ENCODE peak calls at places on chromosome 11, in four cellular contexts. E, A, O and H are unnamed samples.

GRCh38 chr11:4086584-4087353 is 7.8 kb upstream of the RRM1 start:
- DNase-seq in E (no peak), A (no peak), O (no peak), H (no peak)

GRCh38 chr11:121769191-121769590 is 316.4 kb upstream of the SORL1-AS1 start:
- DNase-seq in E (no peak), A (no peak), O (no peak), H (no peak)

GRCh38 chr11:10484461-10485180 is 29.6 kb downstream of the AMPD3 start:
- DNase-seq in E (no peak), A (no peak), O (no peak), H (no peak)

GRCh38 chr11:15053201-15053685 is 20.1 kb upstream of the CALCB start:
- DNase-seq in E (no peak), A (peak), O (peak), H (peak)

GRCh38 chr11:19869466-19869865 is 156.8 kb downstream of the NAV2 start:
- DNase-seq in E (no peak), A (no peak), O (no peak), H (no peak)

GRCh38 chr11:69213315-69213714 is 57.6 kb downstream of the SMIM38 start:
- DNase-seq in E (no peak), A (no peak), O (no peak), H (no peak)

GRCh38 chr11:9060700-9061111 is 30.7 kb downstream of the SCUBE2 start:
- DNase-seq in E (no peak), A (no peak), O (peak), H (no peak)

GRCh38 chr11:68282141-68282860 is 10.5 kb upstream of the C11orf24 start:
- DNase-seq in E (no peak), A (no peak), O (no peak), H (no peak)

GRCh38 chr11:3002346-3002745 is 10.2 kb upstream of the NAP1L4 start:
- DNase-seq in E (no peak), A (no peak), O (no peak), H (no peak)

GRCh38 chr11:78419327-78419726 is 1.7 kb upstream of the GAB2 start:
- DNase-seq in E (no peak), A (peak), O (peak), H (peak)

GRCh38 chr11:86079421-86079820 is 10.5 kb upstream of the PICALM start:
- DNase-seq in E (no peak), A (no peak), O (no peak), H (no peak)

GRCh38 chr11:120303004-120303637 is 22.0 kb upstream of the TLCD5 start:
- DNase-seq in E (no peak), A (peak), O (peak), H (no peak)

GRCh38 chr11:27291302-27291889 is 71.6 kb downstream of the CCDC34 start:
- DNase-seq in E (no peak), A (no peak), O (peak), H (no peak)

GRCh38 chr11:80855975-80856524 is 1415.2 kb upstream of the TENM4 start:
- DNase-seq in E (no peak), A (peak), O (peak), H (no peak)

GRCh38 chr11:119093951-119094815 is 7.5 kb downstream of the DPAGT1 start:
- DNase-seq in E (no peak), A (peak), O (peak), H (no peak)

GRCh38 chr11:117087446-117087845 is 10.8 kb downstream of the SIK3 start:
- DNase-seq in E (no peak), A (no peak), O (no peak), H (no peak)

GRCh38 chr11:44162662-44163061 is 67.2 kb downstream of the EXT2 start:
- DNase-seq in E (no peak), A (no peak), O (no peak), H (no peak)

GRCh38 chr11:1828542-1828941 is 6.2 kb upstream of the SYT8 start:
- DNase-seq in E (no peak), A (no peak), O (no peak), H (no peak)

GRCh38 chr11:68818181-68818580 is 23.5 kb downstream of the CPT1A start:
- DNase-seq in E (no peak), A (no peak), O (no peak), H (no peak)

GRCh38 chr11:80241766-80242165 is 800.9 kb upstream of the TENM4 start:
- DNase-seq in E (no peak), A (no peak), O (no peak), H (no peak)

GRCh38 chr11:65036931-65037330 is 4.1 kb upstream of the SAC3D1 start:
- DNase-seq in E (no peak), A (no peak), O (no peak), H (no peak)

GRCh38 chr11:118841469-118842222 is 42.0 kb upstream of the CXCR5 start:
- DNase-seq in E (no peak), A (no peak), O (no peak), H (no peak)

GRCh38 chr11:20729597-20730095 is 60.3 kb downstream of the NELL1 start:
- DNase-seq in E (no peak), A (no peak), O (no peak), H (no peak)

GRCh38 chr11:104918113-104918824 is 20.0 kb upstream of the CASP12 start:
- DNase-seq in E (no peak), A (peak), O (peak), H (no peak)

GRCh38 chr11:3123761-3124733 is 41.1 kb downstream of the OSBPL5 start:
- DNase-seq in E (peak), A (peak), O (peak), H (peak)

GRCh38 chr11:83132191-83132590 is 24.7 kb upstream of the PCF11 start:
- DNase-seq in E (no peak), A (no peak), O (no peak), H (no peak)

GRCh38 chr11:32006799-32007388 is 84.0 kb upstream of the RCN1 start:
- DNase-seq in E (no peak), A (peak), O (peak), H (no peak)

GRCh38 chr11:119335091-119335654 is 846 bp downstream of the RNF26 start:
- DNase-seq in E (no peak), A (no peak), O (no peak), H (no peak)

GRCh38 chr11:43732225-43732624 is 51.7 kb downstream of the HSD17B12 start:
- DNase-seq in E (no peak), A (no peak), O (no peak), H (no peak)

GRCh38 chr11:43735115-43735514 is 54.6 kb downstream of the HSD17B12 start:
- DNase-seq in E (no peak), A (no peak), O (no peak), H (no peak)

GRCh38 chr11:35619754-35620640 is 1.7 kb downstream of the FJX1 start:
- DNase-seq in E (no peak), A (peak), O (no peak), H (no peak)

GRCh38 chr11:92886243-92886905 is 83.1 kb upstream of the MTNR1B start:
- DNase-seq in E (no peak), A (peak), O (peak), H (peak)

GRCh38 chr11:124123587-124123986 is 8.3 kb downstream of the VWA5A start:
- DNase-seq in E (no peak), A (no peak), O (no peak), H (no peak)

GRCh38 chr11:30545507-30545906 is 40.6 kb downstream of the MPPED2 start:
- DNase-seq in E (no peak), A (no peak), O (no peak), H (no peak)

GRCh38 chr11:2699185-2699530 is 636 bp downstream of the KCNQ1OT1 start:
- DNase-seq in E (no peak), A (no peak), O (no peak), H (no peak)

GRCh38 chr11:9796854-9797253 is 133.0 kb downstream of the SWAP70 start:
- DNase-seq in E (no peak), A (no peak), O (peak), H (no peak)

GRCh38 chr11:61626580-61627380 is 45.9 kb upstream of the SYT7 start:
- DNase-seq in E (no peak), A (no peak), O (no peak), H (no peak)
- TF ChIP-seq CTCF in E (no peak), A (no peak), O (no peak), H (no peak)

DNA sequence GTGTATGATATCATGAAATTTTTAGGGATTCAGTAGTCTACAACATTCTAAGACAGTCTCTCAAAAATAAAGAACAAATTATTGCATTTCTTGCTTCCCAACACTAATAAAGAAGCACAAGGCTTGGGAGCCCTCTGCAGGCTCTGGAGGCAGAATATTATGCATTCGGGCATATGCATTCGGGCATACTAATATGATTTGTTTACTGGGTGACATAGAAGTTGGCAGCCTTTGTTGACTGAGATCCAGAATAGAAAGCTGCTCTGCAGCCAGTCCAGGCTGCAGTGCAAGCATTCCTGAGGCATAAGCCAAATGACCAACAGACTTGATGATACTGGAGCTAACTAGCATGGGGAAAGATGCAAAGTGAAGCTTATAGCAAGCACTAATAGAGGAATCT is 945.5 kb downstream of the OPCML start:
- DNase-seq in E (no peak), A (peak), O (no peak), H (no peak)
- TF ChIP-seq CTCF in E (no peak), A (peak), O (no peak), H (no peak)

GRCh38 chr11:62123669-62124185 is at the start of gene INCENP:
- DNase-seq in E (peak), A (peak), O (peak), H (peak)

GRCh38 chr11:62124186-62125113 is 639 bp downstream of the INCENP start:
- DNase-seq in E (no peak), A (peak), O (peak), H (no peak)

GRCh38 chr11:62120466-62120865 is 3.3 kb upstream of the INCENP start:
- DNase-seq in E (no peak), A (no peak), O (no peak), H (no peak)

GRCh38 chr11:62120001-62120400 is 3.8 kb upstream of the INCENP start:
- DNase-seq in E (no peak), A (no peak), O (no peak), H (no peak)

DNA sequence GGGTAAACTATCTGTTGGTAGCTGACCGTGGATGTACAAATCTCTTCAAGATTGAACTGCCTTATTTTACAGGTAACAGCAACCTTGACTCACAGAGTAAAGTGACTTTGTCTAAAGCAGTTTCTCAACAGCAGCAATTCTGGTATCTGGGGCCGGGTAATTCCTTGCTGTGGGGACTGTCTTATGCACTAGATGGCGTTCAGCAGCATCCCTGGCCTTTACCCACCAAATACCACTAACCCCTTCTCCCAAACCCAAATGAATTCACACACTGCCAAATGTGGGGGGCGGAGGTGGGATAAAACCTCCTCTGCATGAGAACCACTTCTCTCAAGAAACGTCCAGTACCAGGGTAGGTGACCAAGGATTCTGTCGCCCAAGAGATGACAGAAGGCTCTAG is 1.7 kb upstream of the INCENP start:
- DNase-seq in E (no peak), A (no peak), O (no peak), H (no peak)
- TF ChIP-seq CTCF in E (no peak), A (peak), O (no peak), H (peak)

GRCh38 chr11:96235725-96236124 is 107.3 kb downstream of the MAML2 start:
- DNase-seq in E (no peak), A (peak), O (no peak), H (no peak)
- TF ChIP-seq CTCF in E (no peak), A (no peak), O (no peak), H (no peak)

GRCh38 chr11:11793073-11793472 is 48.7 kb upstream of the USP47 start:
- DNase-seq in E (no peak), A (no peak), O (no peak), H (no peak)

GRCh38 chr11:11787305-11788066 is 54.3 kb upstream of the USP47 start:
- DNase-seq in E (peak), A (peak), O (peak), H (no peak)

GRCh38 chr11:11786771-11787170 is 55.0 kb upstream of the USP47 start:
- DNase-seq in E (no peak), A (peak), O (peak), H (no peak)

GRCh38 chr11:11788067-11788710 is 53.6 kb upstream of the USP47 start:
- DNase-seq in E (no peak), A (no peak), O (no peak), H (no peak)

DNA sequence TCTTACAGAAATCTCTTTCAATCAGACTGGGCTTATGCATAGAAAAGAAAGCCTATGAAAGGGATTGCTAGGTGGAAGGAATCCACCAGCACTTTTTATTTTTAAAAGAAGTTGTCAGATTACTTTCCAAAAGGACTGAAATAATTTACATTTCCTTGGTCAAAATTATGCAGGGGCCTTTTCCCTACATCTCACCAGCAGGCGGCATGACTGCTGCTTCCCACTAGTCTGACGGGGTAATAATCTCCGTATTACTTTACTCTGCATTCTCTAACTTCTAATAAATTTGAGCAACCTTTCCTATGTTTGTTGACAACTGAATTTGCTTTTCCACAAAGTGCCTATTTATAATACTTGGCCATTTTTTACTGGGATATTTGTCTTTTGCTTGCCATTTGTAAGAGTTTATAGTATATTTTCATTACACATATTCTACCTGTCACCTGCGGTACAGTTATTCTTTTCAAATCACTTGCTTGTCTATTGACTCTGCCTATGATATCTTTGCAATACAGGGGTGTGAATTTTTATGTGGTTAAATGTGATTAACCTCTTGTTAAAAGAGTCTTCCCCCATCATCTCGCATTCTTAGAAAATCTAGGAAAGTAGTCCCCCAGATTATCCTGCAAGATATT is 51.9 kb upstream of the USP47 start:
- DNase-seq in E (no peak), A (peak), O (peak), H (no peak)
- TF ChIP-seq CTCF in E (peak), A (peak), O (peak), H (peak)

GRCh38 chr11:113895367-113896155 is 9.0 kb upstream of the HTR3B start:
- DNase-seq in E (no peak), A (no peak), O (no peak), H (no peak)
- TF ChIP-seq CTCF in E (no peak), A (no peak), O (no peak), H (no peak)